ENCODE peak calls at places on chromosome 16, in ten cellular contexts. L, Z, X, A, K, V, D, C, B and O are unnamed samples.

GRCh38 chr16:73024571-73025105 is 23.3 kb downstream of the ZFHX3 start:
- DNase-seq in V (no peak), D (no peak), A (no peak), C (no peak), Z (no peak), B (no peak), K (no peak), L (no peak), X (no peak), O (no peak)

GRCh38 chr16:22267764-22268163 is 29.4 kb upstream of the POLR3E start:
- DNase-seq in B (no peak), D (no peak), A (no peak), X (no peak), V (no peak), L (no peak), K (no peak), C (no peak), Z (no peak), O (no peak)

GRCh38 chr16:62079236-62079635 is 43.0 kb upstream of the CDH8 start:
- DNase-seq in X (no peak), Z (no peak), A (no peak), C (no peak), V (no peak), D (no peak), L (no peak), B (no peak), K (no peak), O (no peak)

GRCh38 chr16:17296412-17296811 is 174.3 kb downstream of the XYLT1 start:
- DNase-seq in D (no peak), X (no peak), Z (peak; percentile 42), L (no peak), K (no peak), V (no peak), A (no peak), C (no peak), B (no peak), O (no peak)

GRCh38 chr16:29014561-29015029 is 29.7 kb downstream of the LAT start:
- DNase-seq in Z (no peak), D (no peak), A (no peak), X (no peak), B (no peak), C (no peak), L (no peak), K (no peak), V (no peak), O (no peak)

GRCh38 chr16:89711601-89712475 is 8.9 kb downstream of the VPS9D1 start:
- DNase-seq in C (no peak), Z (no peak), D (peak; percentile 91), A (peak; percentile 82), V (peak; percentile 88), X (peak; percentile 66), K (peak; percentile 28), L (peak; percentile 63), B (no peak), O (no peak)

GRCh38 chr16:47713225-47713595 is 252.1 kb downstream of the PHKB start:
- DNase-seq in Z (no peak), D (no peak), B (no peak), A (no peak), V (peak; percentile 37), X (peak; percentile 60), K (no peak), L (no peak), C (peak; percentile 37), O (no peak)

GRCh38 chr16:49608801-49609200 is 235.2 kb downstream of the C16orf78 start:
- DNase-seq in B (no peak), L (no peak), Z (no peak), D (peak; percentile 44), C (peak; percentile 39), V (peak; percentile 9), A (peak; percentile 60), K (no peak), X (peak; percentile 38), O (no peak)

GRCh38 chr16:50204426-50205108 is 51.5 kb downstream of the TENT4B start:
- DNase-seq in B (no peak), Z (no peak), A (no peak), V (no peak), D (no peak), L (no peak), K (no peak), X (no peak), C (no peak), O (no peak)

GRCh38 chr16:68346892-68347480 is 36.2 kb downstream of the PRMT7 start:
- DNase-seq in K (no peak), L (no peak), B (no peak), V (no peak), Z (no peak), D (no peak), X (no peak), C (no peak), A (no peak), O (no peak)

GRCh38 chr16:85437161-85438052 is 175.7 kb upstream of the GSE1 start:
- DNase-seq in X (no peak), D (no peak), C (no peak), A (peak; percentile 90), K (peak; percentile 83), B (no peak), L (peak; percentile 84), Z (peak; percentile 69), V (peak; percentile 73), O (no peak)

GRCh38 chr16:75010427-75010826 is 11.6 kb downstream of the ZNRF1 start:
- DNase-seq in K (no peak), A (no peak), B (no peak), D (no peak), L (no peak), C (no peak), V (no peak), Z (no peak), X (no peak), O (no peak)

GRCh38 chr16:31476305-31477219 is 4.6 kb downstream of the TGFB1I1 start:
- DNase-seq in C (peak; percentile 63), A (peak; percentile 88), V (peak; percentile 87), B (no peak), Z (no peak), X (no peak), K (peak; percentile 59), L (peak; percentile 93), D (peak; percentile 86), O (no peak)

GRCh38 chr16:72033437-72033836 is 20.9 kb upstream of the HP start:
- DNase-seq in C (no peak), D (no peak), V (no peak), Z (no peak), K (no peak), L (no peak), B (no peak), X (peak; percentile 23), A (no peak), O (no peak)

GRCh38 chr16:11824362-11824761 is 27.0 kb downstream of the RSL1D1 start:
- DNase-seq in L (peak; percentile 30), X (no peak), K (no peak), D (no peak), C (peak; percentile 95), A (no peak), B (no peak), Z (no peak), V (no peak), O (no peak)
- TF ChIP-seq POLR2AphosphoS5 in L (no peak), X (no peak), K (no peak), D (no peak), C (no peak), A (no peak), B (no peak), Z (no peak), V (no peak), O (no peak)

DNA sequence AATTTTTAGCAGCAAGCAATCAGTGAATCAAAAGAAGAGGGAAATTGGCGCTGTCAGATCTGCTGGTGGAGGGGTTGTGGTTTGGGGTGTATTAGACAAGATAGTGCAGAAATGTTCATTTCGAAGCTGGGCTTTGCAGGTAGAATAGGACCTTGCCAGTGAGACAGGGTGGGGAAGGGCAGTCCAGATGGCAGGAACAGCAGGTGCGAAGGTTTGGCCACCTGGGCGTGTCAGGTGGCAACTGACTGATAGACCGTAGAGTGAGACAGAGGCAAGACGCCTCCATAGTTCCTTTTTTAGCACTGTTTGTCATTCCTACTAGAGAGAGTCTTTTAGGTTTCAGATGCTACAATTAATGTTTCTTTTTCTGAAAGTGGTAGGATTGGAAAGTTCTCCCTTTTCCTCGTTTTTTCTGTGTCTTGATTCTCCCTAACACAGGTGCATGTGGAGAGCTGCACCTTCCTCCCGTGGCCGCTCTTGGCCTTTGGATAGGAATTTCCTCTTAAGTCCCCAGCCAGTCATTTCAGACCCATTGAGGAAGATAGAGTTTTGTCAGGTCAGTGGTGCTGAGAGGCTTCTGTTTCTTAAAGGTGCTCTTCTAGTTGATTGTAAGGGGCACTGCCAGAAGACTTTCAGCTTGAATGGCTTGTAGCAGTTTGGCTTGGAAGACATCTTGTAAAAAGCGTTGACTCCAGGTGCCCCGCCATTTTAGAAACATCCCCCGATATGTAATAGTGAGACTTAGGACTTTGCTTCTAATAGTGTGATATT is 315.6 kb downstream of the SNX29 start:
- DNase-seq in V (no peak), B (no peak), L (no peak), X (no peak), D (no peak), A (no peak), Z (no peak), C (no peak), K (no peak), O (no peak)
- H3K4me3 ChIP-seq in V (no peak overlapping the region), B (no peak overlapping the region), L (no peak overlapping the region), X (no peak overlapping the region), D (no peak overlapping the region), A (no peak overlapping the region), Z (no peak overlapping the region), C (no peak overlapping the region), K (no peak overlapping the region), O (no peak overlapping the region)

GRCh38 chr16:87662254-87663204 is 60.2 kb downstream of the JPH3 start:
- DNase-seq in L (no peak), B (no peak), X (no peak), C (no peak), A (peak; percentile 55), V (no peak), Z (no peak), D (no peak), K (no peak), O (no peak)
- TF ChIP-seq POLR2AphosphoS5 in L (no peak), B (no peak), X (no peak), C (no peak), A (no peak), V (no peak), Z (no peak), D (no peak), K (no peak), O (no peak)

GRCh38 chr16:78608305-78608776 is 508.9 kb downstream of the WWOX start:
- DNase-seq in L (no peak), X (no peak), C (no peak), V (no peak), Z (no peak), K (no peak), D (no peak), A (no peak), B (no peak), O (no peak)

GRCh38 chr16:78611318-78611717 is 511.9 kb downstream of the WWOX start:
- DNase-seq in D (no peak), C (no peak), Z (no peak), X (no peak), K (no peak), B (no peak), V (no peak), L (no peak), A (no peak), O (no peak)

GRCh38 chr16:78607022-78607421 is 507.6 kb downstream of the WWOX start:
- DNase-seq in K (no peak), V (no peak), B (no peak), X (no peak), Z (no peak), L (no peak), C (no peak), A (no peak), D (no peak), O (no peak)

GRCh38 chr16:78607465-78607864 is 508.0 kb downstream of the WWOX start:
- DNase-seq in C (no peak), V (no peak), D (no peak), X (no peak), Z (no peak), A (no peak), L (no peak), K (no peak), B (no peak), O (no peak)

GRCh38 chr16:78609542-78610253 is 510.2 kb downstream of the WWOX start:
- DNase-seq in X (no peak), D (no peak), B (no peak), L (no peak), C (peak; percentile 21), K (no peak), V (no peak), Z (no peak), A (no peak), O (no peak)
- H3K4me3 ChIP-seq in X (no peak overlapping the region), D (no peak overlapping the region), B (no peak overlapping the region), L (peak overlapping the region; percentile 23), C (no peak overlapping the region), K (no peak overlapping the region), V (no peak overlapping the region), Z (no peak overlapping the region), A (no peak overlapping the region), O (peak overlapping the region; percentile 31)